ENCODE peak calls at places on chromosome X, in seven cellular contexts. R is AG04450, B is retina, U is head of caudate nucleus, X is hypothalamus, H is neural crest cell, P is Calu3. E is an unnamed sample.

GRCh38 chrX:54358424-54359211 is 772 bp upstream of the WNK3 start:
- DNase-seq in R (peak), B (peak), U (peak), X (peak), H (peak), P (no peak), E (no peak)

GRCh38 chrX:147737690-147738089 is 174.0 kb upstream of the FMR1 start:
- DNase-seq in R (no peak), B (no peak), U (no peak), X (no peak), H (no peak), P (no peak), E (no peak)

GRCh38 chrX:13755254-13755653 is 20.7 kb downstream of the OFD1 start:
- DNase-seq in R (no peak), B (no peak), U (no peak), X (no peak), H (no peak), P (no peak), E (no peak)

GRCh38 chrX:118679290-118679689 is 48.1 kb upstream of the IL13RA1 start:
- DNase-seq in R (no peak), B (no peak), U (no peak), X (no peak), H (no peak), P (no peak), E (no peak)

GRCh38 chrX:153829799-153830631 is at the start of gene PDZD4:
- DNase-seq in R (no peak), B (peak), U (peak), X (no peak), H (no peak), P (no peak), E (no peak)

GRCh38 chrX:10110316-10110932 is 46.4 kb upstream of the CLCN4 start:
- DNase-seq in R (no peak), B (no peak), U (no peak), X (no peak), H (no peak), P (no peak), E (no peak)

GRCh38 chrX:131058136-131058868 is at the start of gene ARHGAP36:
- DNase-seq in R (no peak), B (peak), U (no peak), X (no peak), H (peak), P (no peak), E (no peak)

GRCh38 chrX:70087857-70088256 is 25.6 kb downstream of the OTUD6A start:
- DNase-seq in R (no peak), B (no peak), U (no peak), X (no peak), H (no peak), P (peak), E (no peak)

GRCh38 chrX:135652602-135653001 is 60.8 kb upstream of the CT45A1 start:
- DNase-seq in R (no peak), B (no peak), U (no peak), X (no peak), H (no peak), P (no peak), E (no peak)

GRCh38 chrX:152886716-152887115 is 11.2 kb upstream of the ZNF185 start:
- DNase-seq in R (no peak), B (no peak), U (no peak), X (no peak), H (no peak), P (no peak), E (no peak)

GRCh38 chrX:118780509-118780908 is 43.1 kb upstream of the ZCCHC12 start:
- DNase-seq in R (no peak), B (no peak), U (no peak), X (no peak), H (no peak), P (no peak), E (no peak)

GRCh38 chrX:41721590-41721989 is 2.4 kb upstream of the GPR82 start:
- DNase-seq in R (no peak), B (no peak), U (no peak), X (no peak), H (no peak), P (no peak), E (no peak)

GRCh38 chrX:69155786-69156520 is 9.3 kb downstream of the PJA1 start:
- DNase-seq in R (no peak), B (no peak), U (peak), X (no peak), H (no peak), P (no peak), E (no peak)

GRCh38 chrX:119698835-119699234 is 5.9 kb upstream of the SEPTIN6 start:
- DNase-seq in R (no peak), B (no peak), U (no peak), X (no peak), H (peak), P (peak), E (no peak)

GRCh38 chrX:82813671-82814078 is 694.4 kb upstream of the POU3F4 start:
- DNase-seq in R (peak), B (no peak), U (no peak), X (no peak), H (no peak), P (peak), E (no peak)

GRCh38 chrX:134676440-134676839 is 18.2 kb upstream of the PLAC1 start:
- DNase-seq in R (no peak), B (no peak), U (no peak), X (no peak), H (no peak), P (no peak), E (no peak)

GRCh38 chrX:43121637-43122036 is 343.7 kb upstream of the PPP1R2C start:
- DNase-seq in R (no peak), B (no peak), U (no peak), X (no peak), H (no peak), P (no peak), E (no peak)

GRCh38 chrX:136130931-136131843 is 16.1 kb upstream of the FHL1 start:
- DNase-seq in R (peak), B (no peak), U (no peak), X (no peak), H (no peak), P (no peak), E (no peak)

GRCh38 chrX:39112143-39112542 is 310.9 kb downstream of the MID1IP1 start:
- DNase-seq in R (no peak), B (no peak), U (no peak), X (no peak), H (no peak), P (no peak), E (no peak)

GRCh38 chrX:13721819-13722527 is 12.4 kb downstream of the TRAPPC2 start:
- DNase-seq in R (peak), B (no peak), U (no peak), X (no peak), H (no peak), P (no peak), E (no peak)

GRCh38 chrX:23694606-23695005 is 27.3 kb downstream of the PRDX4 start:
- DNase-seq in R (peak), B (peak), U (peak), X (no peak), H (peak), P (peak), E (no peak)

GRCh38 chrX:147803948-147804347 is 107.8 kb upstream of the FMR1 start:
- DNase-seq in R (no peak), B (no peak), U (no peak), X (no peak), H (no peak), P (peak), E (no peak)

GRCh38 chrX:12002876-12003275 is 135.4 kb upstream of the FRMPD4 start:
- DNase-seq in R (no peak), B (no peak), U (no peak), X (no peak), H (no peak), P (no peak), E (no peak)

GRCh38 chrX:72029473-72030411 is 102.0 kb downstream of the RTL5 start:
- DNase-seq in R (peak), B (peak), U (no peak), X (no peak), H (no peak), P (peak), E (no peak)

E was measured in SIG-M5.